ENCODE peak calls at places on chromosomes 2 and 18, in four cellular contexts. A, X, E and Q are unnamed samples.
A peak's percentile ranks its signal among the peaks of the same experiment; 100 is the strongest.

GRCh38 chr2:62404948-62405347 is 101.0 kb downstream of the TMEM17 start:
- DNase-seq in A (no peak), X (no peak), E (no peak), Q (no peak)

GRCh38 chr18:4208408-4208807 is 246.7 kb downstream of the DLGAP1 start:
- DNase-seq in A (no peak), X (no peak), E (no peak), Q (no peak)

GRCh38 chr2:145411493-145411892 is 891.6 kb upstream of the ZEB2 start:
- DNase-seq in A (no peak), X (no peak), E (no peak), Q (no peak)

GRCh38 chr2:103004426-103004942 is 242.7 kb downstream of the TMEM182 start:
- DNase-seq in A (no peak), X (no peak), E (no peak), Q (no peak)

GRCh38 chr18:79579807-79580480 is 99.7 kb upstream of the CTDP1 start:
- DNase-seq in A (peak; percentile 20), X (peak; percentile 33), E (no peak), Q (no peak)

GRCh38 chr2:8644605-8645175 is 37.2 kb upstream of the ID2 start:
- DNase-seq in A (peak; percentile 51), X (no peak), E (no peak), Q (no peak)

GRCh38 chr18:72544092-72544886 is at the start of gene CBLN2:
- DNase-seq in A (peak; percentile 80), X (peak; percentile 89), E (no peak), Q (peak; percentile 24)

GRCh38 chr2:26982102-26982742 is 11.8 kb downstream of the MAPRE3 start:
- DNase-seq in A (peak; percentile 42), X (no peak), E (peak; percentile 17), Q (peak; percentile 36)

GRCh38 chr2:177484396-177484795 is 91.8 kb downstream of the AGPS start:
- DNase-seq in A (no peak), X (no peak), E (no peak), Q (no peak)

GRCh38 chr2:52416340-52416739 is 1351.3 kb upstream of the CHAC2 start:
- DNase-seq in A (no peak), X (no peak), E (no peak), Q (no peak)

GRCh38 chr2:233422050-233422639 is 67.9 kb downstream of the DGKD start:
- DNase-seq in A (no peak), X (peak; percentile 42), E (no peak), Q (no peak)

GRCh38 chr2:75627902-75628504 is 18.6 kb upstream of the MRPL19 start:
- DNase-seq in A (peak; percentile 80), X (peak; percentile 85), E (peak; percentile 74), Q (peak; percentile 82)

GRCh38 chr2:150663143-150663542 is 175.7 kb upstream of the RND3 start:
- DNase-seq in A (no peak), X (no peak), E (peak; percentile 44), Q (no peak)

GRCh38 chr2:9174771-9175441 is 31.7 kb upstream of the ASAP2 start:
- DNase-seq in A (peak; percentile 61), X (no peak), E (peak; percentile 96), Q (peak; percentile 58)

GRCh38 chr2:202824901-202825300 is 46.7 kb downstream of the ICA1L start:
- DNase-seq in A (no peak), X (no peak), E (no peak), Q (no peak)

GRCh38 chr2:18740428-18740827 is 151.1 kb upstream of the NT5C1B start:
- DNase-seq in A (no peak), X (no peak), E (peak; percentile 26), Q (peak; percentile 63)

GRCh38 chr2:3189961-3190360 is 187.7 kb downstream of the EIPR1 start:
- DNase-seq in A (no peak), X (no peak), E (no peak), Q (no peak)
- H4K8ac ChIP-seq in A (no peak overlapping the region), X (no peak overlapping the region), E (no peak overlapping the region), Q (no peak overlapping the region)

DNA sequence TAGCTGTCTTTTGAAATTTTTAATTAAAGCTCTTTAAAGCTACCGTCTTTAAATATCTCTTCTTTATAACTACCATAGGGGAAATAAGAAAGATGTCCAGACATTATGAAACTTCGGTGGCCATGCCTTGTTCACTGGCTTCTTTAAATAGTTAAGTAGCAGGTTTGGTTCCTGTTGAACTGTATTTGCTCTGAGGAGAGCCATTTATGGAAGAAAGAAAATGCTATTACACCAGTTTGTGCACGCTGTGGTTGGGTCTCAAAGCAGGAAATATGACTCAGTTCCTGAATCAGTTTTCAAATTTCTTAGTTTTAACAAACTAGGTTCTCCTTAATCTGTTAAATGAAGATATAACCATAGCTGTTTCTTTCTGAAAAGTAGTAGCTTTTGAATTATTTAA is 12.2 kb downstream of the ARPC2 start:
- DNase-seq in A (no peak), X (no peak), E (peak; percentile 83), Q (peak; percentile 76)
- H3K9ac ChIP-seq in A (no peak overlapping the region), X (no peak overlapping the region), E (peak overlapping the region; percentile 56), Q (no peak overlapping the region)

GRCh38 chr2:96832751-96833507 is 10.9 kb downstream of the ANKRD23 start:
- DNase-seq in A (peak; percentile 93), X (peak; percentile 86), E (peak; percentile 53), Q (peak; percentile 98)
- H4K8ac ChIP-seq in A (no peak overlapping the region), X (peak overlapping the region; percentile 6), E (peak overlapping the region; percentile 21), Q (peak overlapping the region; percentile 34)

GRCh38 chr2:464562-465309 is 176.8 kb upstream of the ALKAL2 start:
- DNase-seq in A (peak; percentile 25), X (no peak), E (no peak), Q (no peak)
- H3K9ac ChIP-seq in A (no peak overlapping the region), X (no peak overlapping the region), E (no peak overlapping the region), Q (no peak overlapping the region)